ENCODE peak calls at places on chromosomes 7 and 10, in seven cellular contexts. I is CD8-positive, alpha-beta memory T cell; X is Panc1; H is IMR-90; B is fibroblast of lung; E is cardiac muscle cell; L is mucosa of descending colon. U is an unnamed sample.

GRCh38 chr10:29619273-29619672 is 15.5 kb downstream of the SVIL start:
- DNase-seq in I (no peak), X (no peak), H (peak; percentile 83), B (peak; percentile 68), E (no peak), L (no peak), U (no peak)

GRCh38 chr7:100730136-100730800 is 3.1 kb upstream of the ZAN start:
- DNase-seq in I (no peak), X (no peak), H (no peak), B (no peak), E (no peak), L (no peak), U (no peak)

GRCh38 chr10:2137549-2138174 is 400.3 kb upstream of the ADARB2 start:
- DNase-seq in I (no peak), X (no peak), H (no peak), B (peak; percentile 4), E (peak; percentile 52), L (no peak), U (no peak)

GRCh38 chr10:29102636-29103035 is 186.2 kb upstream of the LYZL1 start:
- DNase-seq in I (no peak), X (no peak), H (no peak), B (no peak), E (no peak), L (no peak), U (no peak)

GRCh38 chr7:81299272-81299671 is 380.4 kb upstream of the SEMA3C start:
- DNase-seq in I (no peak), X (peak; percentile 88), H (peak; percentile 96), B (peak; percentile 98), E (peak; percentile 3), L (no peak), U (no peak)

GRCh38 chr7:123570390-123571182 is 13.0 kb upstream of the NDUFA5 start:
- DNase-seq in I (no peak), X (no peak), H (no peak), B (no peak), E (no peak), L (no peak), U (no peak)

GRCh38 chr10:105253843-105254242 is 612.8 kb downstream of the SORCS3 start:
- DNase-seq in I (no peak), X (no peak), H (no peak), B (no peak), E (no peak), L (no peak), U (no peak)

GRCh38 chr7:143884978-143885559 is 16.9 kb downstream of the TCAF1 start:
- DNase-seq in I (no peak), X (no peak), H (peak; percentile 72), B (peak; percentile 82), E (peak; percentile 82), L (peak; percentile 43), U (no peak)

GRCh38 chr10:94320285-94320914 is 42.3 kb downstream of the NOC3L start:
- DNase-seq in I (peak; percentile 35), X (peak; percentile 60), H (peak; percentile 52), B (peak; percentile 27), E (peak; percentile 75), L (peak; percentile 55), U (peak; percentile 85)

GRCh38 chr7:93882481-93882880 is 8.1 kb downstream of the TFPI2 start:
- DNase-seq in I (no peak), X (no peak), H (no peak), B (no peak), E (no peak), L (no peak), U (no peak)

GRCh38 chr10:33559105-33559504 is 224.6 kb upstream of the NRP1 start:
- DNase-seq in I (no peak), X (no peak), H (peak; percentile 79), B (peak; percentile 98), E (no peak), L (no peak), U (no peak)

GRCh38 chr7:144057954-144058353 is 9.2 kb downstream of the OR2A5 start:
- DNase-seq in I (no peak), X (peak; percentile 25), H (no peak), B (peak; percentile 1), E (no peak), L (no peak), U (no peak)

GRCh38 chr7:131540491-131541162 is 15.8 kb downstream of the PODXL start:
- DNase-seq in I (no peak), X (no peak), H (no peak), B (no peak), E (no peak), L (no peak), U (peak; percentile 92)

GRCh38 chr7:39606352-39606751 is 17.0 kb upstream of the RALA start:
- DNase-seq in I (no peak), X (no peak), H (no peak), B (no peak), E (no peak), L (no peak), U (no peak)

GRCh38 chr7:39605087-39605486 is 18.3 kb upstream of the RALA start:
- DNase-seq in I (no peak), X (no peak), H (peak; percentile 62), B (peak; percentile 85), E (no peak), L (no peak), U (no peak)

GRCh38 chr7:39608278-39608677 is 15.1 kb upstream of the RALA start:
- DNase-seq in I (no peak), X (no peak), H (no peak), B (no peak), E (no peak), L (no peak), U (no peak)

GRCh38 chr7:39607865-39608264 is 15.5 kb upstream of the RALA start:
- DNase-seq in I (no peak), X (no peak), H (no peak), B (no peak), E (no peak), L (no peak), U (no peak)

DNA sequence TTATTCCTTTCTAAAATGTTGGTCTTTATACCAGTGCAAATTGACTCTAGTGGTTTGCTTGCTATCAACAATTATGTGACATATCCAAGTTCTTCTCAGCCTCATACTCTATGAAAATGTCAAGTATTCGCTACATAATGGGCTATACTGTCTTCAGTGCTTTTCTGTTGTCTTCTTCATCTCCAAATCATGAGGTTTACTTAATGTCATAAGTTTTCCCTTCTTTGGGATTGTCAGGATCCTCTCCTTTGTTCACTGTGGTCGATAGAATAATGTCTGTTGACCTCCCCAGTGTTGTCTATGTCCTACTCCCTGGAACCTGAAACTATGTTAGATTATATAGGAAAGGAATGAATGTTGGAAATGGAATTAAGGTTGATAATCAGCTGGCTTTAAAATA is 16.4 kb upstream of the RALA start:
- DNase-seq in I (no peak), X (no peak), H (no peak), B (no peak), E (no peak), L (no peak), U (no peak)
- H3K4me1 ChIP-seq in I (peaks cover 32% of the 10 kb centered on the region), X (no peaks in the 10 kb centered on the region), H (peaks cover 12% of the 10 kb centered on the region), B (peaks cover 6% of the 10 kb centered on the region), E (no peaks in the 10 kb centered on the region), L (no peaks in the 10 kb centered on the region), U (no peaks in the 10 kb centered on the region)

DNA sequence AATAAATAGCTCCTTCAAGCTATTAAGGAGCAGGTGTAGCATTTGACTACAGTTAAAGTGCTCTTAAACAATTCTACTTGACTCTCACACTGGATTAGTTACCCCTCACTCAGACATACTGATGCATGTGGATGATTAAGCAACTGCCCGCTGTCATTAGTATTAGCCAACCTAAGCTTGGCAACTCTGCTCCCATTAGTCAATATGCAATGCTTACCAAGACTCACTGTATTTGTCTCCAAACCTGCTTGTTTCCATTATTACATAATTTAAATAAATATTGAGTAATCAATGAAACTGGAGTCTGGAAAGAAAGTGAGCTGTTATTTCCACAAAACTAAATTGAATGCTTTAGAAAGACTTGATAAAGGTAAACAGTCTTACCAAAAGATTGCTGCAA is 144.0 kb upstream of the ASAH2 start:
- DNase-seq in I (no peak), X (no peak), H (peak; percentile 44), B (peak; percentile 29), E (no peak), L (no peak), U (no peak)
- H3K4me1 ChIP-seq in I (peaks cover 21% of the 10 kb centered on the region), X (no peaks in the 10 kb centered on the region), H (peaks cover 6% of the 10 kb centered on the region), B (peaks cover 15% of the 10 kb centered on the region), E (peaks cover 9% of the 10 kb centered on the region), L (no peaks in the 10 kb centered on the region), U (peaks cover 30% of the 10 kb centered on the region)

GRCh38 chr7:155766386-155766785 is 45.9 kb downstream of the SHH start:
- DNase-seq in I (no peak), X (no peak), H (no peak), B (no peak), E (no peak), L (no peak), U (no peak)
- H3K4me1 ChIP-seq in I (peaks cover 30% of the 10 kb centered on the region), X (no peaks in the 10 kb centered on the region), H (peaks cover 2% of the 10 kb centered on the region), B (no peaks in the 10 kb centered on the region), E (peaks cover 7% of the 10 kb centered on the region), L (no peaks in the 10 kb centered on the region), U (no peaks in the 10 kb centered on the region)

GRCh38 chr7:151085691-151086620 is at the start of gene AGAP3:
- DNase-seq in I (peak; percentile 59), X (no peak), H (peak; percentile 70), B (peak; percentile 80), E (peak; percentile 94), L (peak; percentile 93), U (peak; percentile 92)
- H3K4me1 ChIP-seq in I (peaks cover 54% of the 10 kb centered on the region), X (peaks cover 42% of the 10 kb centered on the region), H (peaks cover 35% of the 10 kb centered on the region), B (peaks cover 34% of the 10 kb centered on the region), E (peaks cover 36% of the 10 kb centered on the region), L (peaks cover 43% of the 10 kb centered on the region), U (peaks cover 45% of the 10 kb centered on the region)

GRCh38 chr7:117084286-117084685 is 131.0 kb downstream of the ST7 start:
- DNase-seq in I (no peak), X (no peak), H (no peak), B (no peak), E (no peak), L (no peak), U (no peak)
- H3K4me1 ChIP-seq in I (peaks cover 14% of the 10 kb centered on the region), X (no peaks in the 10 kb centered on the region), H (peaks cover 5% of the 10 kb centered on the region), B (peaks cover 2% of the 10 kb centered on the region), E (peaks cover 27% of the 10 kb centered on the region), L (no peaks in the 10 kb centered on the region), U (peaks cover 20% of the 10 kb centered on the region)

U was measured in pancreas.